ENCODE peak calls at places on chromosome 14, in seven cellular contexts. C is HepG2, I is HCT116, M is H1, K is GM12878, Y is K562, E is SK-N-SH. G is an unnamed sample.

GRCh38 chr14:75229923-75230792 is 48.5 kb upstream of the FOS start:
- DNase-seq in C (no peak), I (peak; percentile 72), M (no peak), K (peak; percentile 74), Y (peak; percentile 55), E (no peak), G (peak; percentile 50)

GRCh38 chr14:58836303-58836702 is 198.5 kb downstream of the DACT1 start:
- DNase-seq in C (no peak), I (no peak), M (no peak), K (no peak), Y (no peak), E (no peak), G (no peak)

GRCh38 chr14:96105089-96105920 is 66.1 kb downstream of the C14orf132 start:
- DNase-seq in C (no peak), I (no peak), M (no peak), K (no peak), Y (no peak), E (no peak), G (no peak)

GRCh38 chr14:50531595-50532501 is 521 bp downstream of the MAP4K5 start:
- DNase-seq in C (no peak), I (no peak), M (peak; percentile 77), K (no peak), Y (no peak), E (peak; percentile 82), G (peak; percentile 57)

GRCh38 chr14:89061696-89062095 is 237.2 kb downstream of the TTC8 start:
- DNase-seq in C (no peak), I (no peak), M (no peak), K (no peak), Y (no peak), E (no peak), G (no peak)

GRCh38 chr14:63843796-63844195 is 9.0 kb upstream of the SYNE2 start:
- DNase-seq in C (no peak), I (no peak), M (no peak), K (no peak), Y (no peak), E (no peak), G (no peak)

GRCh38 chr14:52840916-52841315 is 49.5 kb upstream of the GNPNAT1 start:
- DNase-seq in C (no peak), I (no peak), M (no peak), K (no peak), Y (no peak), E (no peak), G (no peak)

GRCh38 chr14:96653597-96653996 is 143.6 kb upstream of the VRK1 start:
- DNase-seq in C (no peak), I (no peak), M (peak; percentile 10), K (no peak), Y (no peak), E (no peak), G (no peak)

GRCh38 chr14:73742520-73743238 is 28.5 kb upstream of the PNMA1 start:
- DNase-seq in C (no peak), I (no peak), M (no peak), K (no peak), Y (no peak), E (no peak), G (no peak)

GRCh38 chr14:81632162-81632561 is 98.5 kb upstream of the SEL1L start:
- DNase-seq in C (peak; percentile 9), I (no peak), M (no peak), K (no peak), Y (no peak), E (no peak), G (no peak)

GRCh38 chr14:102739190-102739469 is 38.1 kb upstream of the TRAF3 start:
- DNase-seq in C (no peak), I (no peak), M (peak; percentile 44), K (no peak), Y (no peak), E (no peak), G (no peak)

GRCh38 chr14:34965365-34965764 is 17.4 kb upstream of the SRP54 start:
- DNase-seq in C (no peak), I (no peak), M (no peak), K (no peak), Y (no peak), E (no peak), G (no peak)

GRCh38 chr14:74611672-74612345 is at the start of gene LTBP2:
- DNase-seq in C (no peak), I (no peak), M (no peak), K (no peak), Y (peak; percentile 16), E (peak; percentile 68), G (no peak)

GRCh38 chr14:44940944-44941343 is 20.8 kb downstream of the KLHL28 start:
- DNase-seq in C (no peak), I (no peak), M (no peak), K (no peak), Y (no peak), E (no peak), G (no peak)

GRCh38 chr14:89484445-89484844 is 67.4 kb upstream of the FOXN3 start:
- DNase-seq in C (no peak), I (no peak), M (no peak), K (no peak), Y (no peak), E (no peak), G (no peak)

GRCh38 chr14:56235388-56235787 is 117.2 kb downstream of the PELI2 start:
- DNase-seq in C (no peak), I (no peak), M (no peak), K (no peak), Y (no peak), E (no peak), G (no peak)

GRCh38 chr14:64725360-64725815 is 21.2 kb downstream of the PLEKHG3 start:
- DNase-seq in C (no peak), I (no peak), M (no peak), K (no peak), Y (no peak), E (no peak), G (no peak)

DNA sequence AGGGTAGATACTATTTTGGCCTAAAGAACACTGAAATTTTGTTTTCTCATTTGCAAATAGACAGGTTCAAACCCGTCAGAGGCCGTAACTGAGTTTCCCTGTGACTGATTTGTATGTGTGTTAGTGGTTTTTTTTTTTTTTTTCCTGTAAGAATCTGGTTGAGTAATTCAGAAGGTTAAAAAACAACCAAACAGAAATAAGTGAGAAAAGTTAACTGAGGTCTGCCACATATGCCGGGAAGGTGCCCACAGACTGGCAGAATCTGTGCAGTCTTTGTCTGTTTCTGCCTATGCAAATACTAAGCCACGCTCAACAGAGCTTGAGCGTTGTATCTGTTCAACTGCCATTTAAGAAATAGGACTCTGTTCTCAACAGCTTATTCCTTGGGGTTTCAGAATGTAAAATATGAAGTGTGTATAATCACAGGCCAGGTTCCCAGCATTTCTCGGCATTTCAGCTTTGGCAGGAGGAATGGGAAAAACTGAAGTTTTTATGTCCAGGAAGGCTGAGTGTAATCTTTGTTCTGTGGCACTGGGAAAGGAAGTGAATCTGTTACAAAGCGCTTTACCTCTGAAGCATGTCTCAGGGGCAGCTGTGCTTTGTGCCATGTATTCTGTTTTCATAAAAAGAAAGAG is 181.9 kb downstream of the PRKCH start:
- DNase-seq in C (no peak), I (no peak), M (no peak), K (peak; percentile 94), Y (no peak), E (no peak), G (peak; percentile 93)
- H2AFZ ChIP-seq in C (no peak overlapping the region), I (no peak overlapping the region), M (peak overlapping the region; percentile 7), K (peak overlapping the region; percentile 80), Y (no peak overlapping the region), E (no peak overlapping the region), G (peak overlapping the region; percentile 44)

GRCh38 chr14:23379331-23380196 is 2.7 kb downstream of the CMTM5 start:
- DNase-seq in C (peak; percentile 66), I (peak; percentile 40), M (peak; percentile 81), K (peak; percentile 3), Y (peak; percentile 74), E (peak; percentile 83), G (peak; percentile 34)
- TF ChIP-seq MAX in C (peak; percentile 56), I (no peak), M (no peak), K (no peak), Y (no peak), E (no peak), G (no peak)

DNA sequence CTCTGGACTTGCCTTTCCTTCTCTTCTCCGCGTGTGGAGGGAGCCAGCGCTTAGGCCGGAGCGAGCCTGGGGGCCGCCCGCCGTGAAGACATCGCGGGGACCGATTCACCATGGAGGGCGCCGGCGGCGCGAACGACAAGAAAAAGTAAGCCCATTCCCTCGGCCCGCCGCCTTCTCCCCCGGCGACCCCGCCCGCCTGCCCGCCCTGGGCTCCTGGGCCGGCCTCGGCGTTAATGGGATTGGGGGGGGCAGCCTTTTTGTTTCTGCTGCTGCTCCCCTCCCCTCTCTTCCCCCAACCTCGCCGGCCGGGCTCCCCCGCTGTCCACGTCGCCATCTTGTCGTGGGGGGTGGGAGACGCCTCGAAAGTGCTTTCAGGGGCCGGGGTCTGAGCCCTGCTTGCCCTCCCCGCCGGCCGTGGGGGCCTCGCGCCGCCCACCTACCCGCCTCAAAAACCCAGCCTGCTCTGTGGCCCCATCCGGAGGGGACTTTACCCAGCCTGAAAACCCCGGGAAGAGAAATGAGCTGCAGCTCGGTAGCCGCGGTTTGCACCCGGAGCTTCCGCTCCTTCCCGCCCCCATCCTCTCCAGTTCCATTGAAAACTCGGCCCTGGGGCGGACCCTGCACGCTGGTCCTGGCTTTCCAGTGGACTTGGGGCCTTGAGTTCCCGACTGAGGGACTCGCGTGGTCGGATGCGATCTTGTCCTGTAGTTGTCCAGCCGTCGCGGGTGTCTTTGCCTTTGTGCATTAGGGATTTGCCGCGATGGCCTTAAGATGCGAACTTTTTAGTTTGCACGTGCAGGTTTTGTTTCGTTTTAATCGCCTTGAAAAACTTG is 598 bp downstream of the HIF1A start:
- DNase-seq in C (peak; percentile 45), I (no peak), M (peak; percentile 82), K (no peak), Y (peak; percentile 41), E (peak; percentile 79), G (peak; percentile 62)
- H2AFZ ChIP-seq in C (no peak overlapping the region), I (no peak overlapping the region), M (no peak overlapping the region), K (peak overlapping the region; percentile 50), Y (peak overlapping the region; percentile 64), E (peak overlapping the region; percentile 69), G (peak overlapping the region; percentile 36)

DNA sequence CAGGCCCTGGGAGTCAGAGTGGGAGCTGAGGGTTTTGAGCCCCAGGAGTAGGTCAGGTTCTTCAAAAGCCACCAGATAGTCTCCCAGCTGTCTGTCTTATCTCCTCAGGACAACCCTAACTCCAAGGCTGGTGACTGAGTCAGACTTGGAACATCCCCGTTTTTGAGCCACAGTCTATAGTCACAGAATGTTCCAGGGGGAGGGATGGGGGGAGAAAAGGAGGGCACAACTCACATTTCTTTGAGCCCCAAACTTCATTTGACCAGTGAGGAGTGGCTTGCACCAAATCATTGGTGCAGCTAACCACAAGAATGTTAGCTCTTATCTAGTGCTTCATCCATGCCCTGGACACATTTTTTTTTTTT is 243.8 kb downstream of the ZFP36L1 start:
- DNase-seq in C (no peak), I (peak; percentile 74), M (peak; percentile 45), K (no peak), Y (no peak), E (no peak), G (no peak)
- TF ChIP-seq MAX in C (no peak), I (no peak), M (no peak), K (no peak), Y (no peak), E (no peak), G (no peak)